ENCODE peak calls at places on chromosomes 12 and 14, in four cellular contexts. F is HepG2, Y is GM12878, T is H1. M is an unnamed sample.

GRCh38 chr14:75805646-75806045 is 144.6 kb downstream of the TTLL5 start:
- DNase-seq in T (no peak), F (no peak), Y (no peak), M (no peak)

GRCh38 chr12:121568971-121569808 is 11.6 kb downstream of the KDM2B start:
- DNase-seq in Y (no peak), F (no peak), T (no peak), M (no peak)

GRCh38 chr12:124456652-124457152 is 110.7 kb downstream of the NCOR2 start:
- DNase-seq in F (no peak), T (no peak), Y (no peak), M (no peak)

GRCh38 chr12:99981639-99982190 is 3.0 kb downstream of the ANKS1B start:
- DNase-seq in F (no peak), T (no peak), Y (no peak), M (no peak)

GRCh38 chr12:119870462-119870861 is 6.7 kb downstream of the CIT start:
- DNase-seq in Y (no peak), F (no peak), T (no peak), M (no peak)

GRCh38 chr14:94646481-94646880 is 34.3 kb downstream of the SERPINA3 start:
- DNase-seq in Y (no peak), T (no peak), F (no peak), M (no peak)

GRCh38 chr12:112978163-112979081 is at the start of gene OAS2:
- DNase-seq in T (no peak), F (peak; percentile 12), Y (peak; percentile 94), M (no peak)

GRCh38 chr14:22539831-22540230 is 49.2 kb downstream of the DAD1 start:
- DNase-seq in Y (no peak), F (no peak), T (no peak), M (no peak)

GRCh38 chr12:80064269-80064668 is 35.1 kb upstream of the OTOGL start:
- DNase-seq in F (no peak), T (no peak), Y (no peak), M (no peak)

GRCh38 chr12:67424784-67425183 is 155.6 kb downstream of the CAND1 start:
- DNase-seq in Y (no peak), T (no peak), F (no peak), M (no peak)

GRCh38 chr12:958449-959123 is 9.1 kb upstream of the RAD52 start:
- DNase-seq in F (no peak), Y (peak; percentile 61), T (no peak), M (no peak)

GRCh38 chr12:103952497-103952896 is 13.2 kb upstream of the TDG start:
- DNase-seq in T (no peak), F (no peak), Y (no peak), M (no peak)

GRCh38 chr12:125470838-125471775 is 405.9 kb downstream of the AACS start:
- DNase-seq in T (no peak), F (no peak), Y (peak; percentile 35), M (no peak)

GRCh38 chr12:11431486-11431885 is 36.1 kb upstream of the PRB2 start:
- DNase-seq in Y (no peak), T (no peak), F (no peak), M (no peak)

GRCh38 chr14:62209287-62209899 is 447.2 kb downstream of the SNAPC1 start:
- DNase-seq in F (no peak), Y (no peak), T (no peak), M (no peak)

GRCh38 chr12:82883396-82884360 is 197.0 kb downstream of the TMTC2 start:
- DNase-seq in Y (no peak), T (no peak), F (no peak), M (no peak)

GRCh38 chr14:96722751-96723150 is 74.4 kb upstream of the VRK1 start:
- DNase-seq in Y (no peak), F (no peak), T (no peak), M (no peak)

GRCh38 chr14:88013750-88014349 is 8.9 kb downstream of the GPR65 start:
- DNase-seq in F (peak; percentile 66), T (peak; percentile 69), Y (no peak), M (peak; percentile 49)

GRCh38 chr12:38123566-38124246 is 192.9 kb upstream of the ALG10B start:
- DNase-seq in Y (no peak), F (peak; percentile 1), T (no peak), M (no peak)
- H3K9me3 ChIP-seq in Y (no peaks in the 10 kb centered on the region), F (peaks cover 13% of the 10 kb centered on the region), T (peaks cover 73% of the 10 kb centered on the region), M (peaks cover 20% of the 10 kb centered on the region)

GRCh38 chr14:54725998-54726397 is 159.1 kb downstream of the SAMD4A start:
- DNase-seq in T (no peak), F (no peak), Y (no peak), M (no peak)

GRCh38 chr14:54735424-54735823 is 167.2 kb downstream of the GCH1 start:
- DNase-seq in F (no peak), T (no peak), Y (no peak), M (no peak)

GRCh38 chr14:54727929-54728328 is 161.0 kb downstream of the SAMD4A start:
- DNase-seq in F (no peak), T (no peak), Y (no peak), M (no peak)

GRCh38 chr14:54728700-54729527 is 162.0 kb downstream of the SAMD4A start:
- DNase-seq in Y (no peak), F (no peak), T (no peak), M (no peak)

DNA sequence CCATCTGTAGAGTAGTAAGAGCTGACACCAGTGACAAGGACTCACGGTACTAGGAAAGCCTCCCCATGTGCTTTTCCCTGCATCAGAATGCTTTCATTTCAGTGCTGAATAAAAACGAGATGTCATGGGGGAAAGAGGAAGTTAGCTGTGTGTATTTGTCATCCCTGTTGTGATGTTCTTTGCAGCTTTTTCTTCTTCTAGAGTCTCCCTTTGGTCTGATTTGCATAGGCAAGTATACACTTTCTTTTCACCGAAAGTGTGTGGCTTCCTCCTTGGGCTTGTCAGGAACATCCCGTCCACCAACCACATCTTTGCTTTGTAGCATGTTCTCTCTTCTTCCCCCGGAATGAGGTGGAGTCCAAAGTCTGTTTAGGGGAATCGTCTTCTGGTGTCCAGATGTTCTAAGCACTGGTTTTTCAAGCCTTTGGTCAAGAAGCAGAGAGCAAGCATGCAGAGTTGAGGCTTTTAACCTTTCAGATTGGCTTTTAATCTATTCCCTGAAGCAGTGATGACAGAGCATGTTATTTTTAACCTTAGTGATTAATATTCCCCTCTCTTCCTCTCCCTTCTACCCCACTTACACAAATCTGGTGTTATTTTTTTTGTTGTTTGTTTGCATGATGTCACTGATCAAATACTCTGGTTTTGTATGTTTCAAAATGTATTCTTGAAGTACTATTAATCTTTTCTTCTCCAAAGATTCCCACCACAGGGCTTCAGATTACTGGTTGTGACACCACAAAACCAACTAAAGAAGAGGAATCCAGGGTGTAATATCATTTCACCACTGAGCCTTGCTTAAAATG is 163.4 kb downstream of the SAMD4A start:
- DNase-seq in F (no peak), Y (peak; percentile 94), T (no peak), M (no peak)
- TF ChIP-seq SUZ12 in F (no peak), Y (no peak), T (no peak), M (no peak)

DNA sequence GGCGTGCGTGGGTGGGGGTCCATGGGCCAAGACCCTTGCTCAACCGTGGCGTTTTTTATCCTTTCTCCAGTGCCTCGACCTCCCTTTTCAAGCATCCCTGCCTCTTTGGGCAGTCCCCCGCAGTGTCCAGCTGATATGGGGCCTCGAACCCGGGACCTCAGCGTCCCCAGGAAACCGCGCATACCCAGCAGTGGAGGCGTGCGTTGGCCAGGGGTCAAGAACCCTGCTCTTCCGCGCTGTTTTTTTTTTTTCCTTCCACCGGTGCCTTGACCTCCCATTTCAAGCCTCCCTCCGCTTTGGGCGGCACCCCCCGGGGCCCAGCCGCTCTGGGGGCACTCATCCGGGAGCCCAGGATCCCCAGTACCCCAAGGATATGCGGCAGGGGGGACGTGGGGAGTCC is 325.8 kb downstream of the ALG10 start:
- DNase-seq in T (no peak), Y (no peak), F (no peak), M (no peak)
- H3K9me3 ChIP-seq in T (peaks cover 100% of the 10 kb centered on the region), Y (no peaks in the 10 kb centered on the region), F (no peaks in the 10 kb centered on the region), M (no peaks in the 10 kb centered on the region)

GRCh38 chr12:49277466-49277865 is 12.6 kb downstream of the TUBA1C start:
- DNase-seq in F (no peak), Y (no peak), T (no peak), M (no peak)

GRCh38 chr12:49284672-49285071 is 10.3 kb upstream of the PRPH start:
- DNase-seq in Y (no peak), F (no peak), T (no peak), M (no peak)

GRCh38 chr12:49283541-49284429 is 11.2 kb upstream of the PRPH start:
- DNase-seq in F (no peak), T (peak; percentile 60), Y (no peak), M (no peak)

GRCh38 chr12:49279706-49280159 is 14.9 kb downstream of the TUBA1C start:
- DNase-seq in F (peak; percentile 56), T (no peak), Y (no peak), M (no peak)

GRCh38 chr12:49282302-49282701 is 12.6 kb upstream of the PRPH start:
- DNase-seq in F (no peak), T (no peak), Y (no peak), M (no peak)
- TF ChIP-seq SUZ12 in F (no peak), T (no peak), Y (no peak), M (no peak)

GRCh38 chr12:34398366-34398705 is 376.0 kb downstream of the ALG10 start:
- DNase-seq in T (peak; percentile 1), F (no peak), Y (no peak), M (no peak)

GRCh38 chr12:34396006-34396860 is 373.9 kb downstream of the ALG10 start:
- DNase-seq in F (no peak), Y (no peak), T (peak; percentile 3), M (no peak)

GRCh38 chr12:34396861-34397590 is 374.7 kb downstream of the ALG10 start:
- DNase-seq in T (peak; percentile 10), Y (no peak), F (no peak), M (no peak)

GRCh38 chr12:34398706-34399630 is 376.7 kb downstream of the ALG10 start:
- DNase-seq in T (peak; percentile 6), Y (no peak), F (no peak), M (no peak)

GRCh38 chr12:34397591-34398365 is 375.5 kb downstream of the ALG10 start:
- DNase-seq in F (no peak), T (peak; percentile 1), Y (no peak), M (no peak)
- H3K9me3 ChIP-seq in F (peaks cover 6% of the 10 kb centered on the region), T (peaks cover 100% of the 10 kb centered on the region), Y (no peaks in the 10 kb centered on the region), M (no peaks in the 10 kb centered on the region)